ENCODE peak calls at places on chromosomes 7 and 10, in nine cellular contexts. One of them, this sample, is unnamed.

GRCh38 chr10:15419279-15419874 is 48.3 kb upstream of the FAM171A1 start:
- DNase-seq in tibial artery: no peak
- DNase-seq in fibroblast of mammary gland: peak; percentile 45
- DNase-seq in psoas muscle: no peak
- DNase-seq in SK-N-SH: peak; percentile 47
- DNase-seq in fibroblast of the aortic adventitia: peak; percentile 63
- DNase-seq in foreskin fibroblast: peak; percentile 67
- DNase-seq in IMR-90: peak; percentile 42
- DNase-seq in HFF-Myc: no peak
- DNase-seq in this sample: peak; percentile 60

GRCh38 chr10:58152698-58153263 is 114.9 kb downstream of the IPMK start:
- DNase-seq in tibial artery: no peak
- DNase-seq in fibroblast of mammary gland: peak; percentile 75
- DNase-seq in psoas muscle: no peak
- DNase-seq in SK-N-SH: peak; percentile 41
- DNase-seq in fibroblast of the aortic adventitia: peak; percentile 72
- DNase-seq in foreskin fibroblast: peak; percentile 81
- DNase-seq in IMR-90: peak; percentile 53
- DNase-seq in HFF-Myc: peak; percentile 58
- DNase-seq in this sample: peak; percentile 68

GRCh38 chr7:116610721-116611120 is 61.3 kb upstream of the MET start:
- DNase-seq in tibial artery: no peak
- DNase-seq in fibroblast of mammary gland: no peak
- DNase-seq in psoas muscle: no peak
- DNase-seq in SK-N-SH: no peak
- DNase-seq in fibroblast of the aortic adventitia: no peak
- DNase-seq in foreskin fibroblast: no peak
- DNase-seq in IMR-90: no peak
- DNase-seq in HFF-Myc: no peak
- DNase-seq in this sample: no peak

GRCh38 chr10:95355241-95355779 is 64.5 kb upstream of the PDLIM1 start:
- DNase-seq in tibial artery: no peak
- DNase-seq in fibroblast of mammary gland: no peak
- DNase-seq in psoas muscle: no peak
- DNase-seq in SK-N-SH: no peak
- DNase-seq in fibroblast of the aortic adventitia: peak; percentile 27
- DNase-seq in foreskin fibroblast: no peak
- DNase-seq in IMR-90: no peak
- DNase-seq in HFF-Myc: no peak
- DNase-seq in this sample: no peak

GRCh38 chr7:90599892-90600555 is 3.9 kb downstream of the CDK14 start:
- DNase-seq in tibial artery: no peak
- DNase-seq in fibroblast of mammary gland: peak; percentile 27
- DNase-seq in psoas muscle: no peak
- DNase-seq in SK-N-SH: peak; percentile 62
- DNase-seq in fibroblast of the aortic adventitia: peak; percentile 62
- DNase-seq in foreskin fibroblast: no peak
- DNase-seq in IMR-90: peak; percentile 64
- DNase-seq in HFF-Myc: no peak
- DNase-seq in this sample: no peak

GRCh38 chr7:117019786-117020604 is 66.7 kb downstream of the ST7 start:
- DNase-seq in tibial artery: peak; percentile 73
- DNase-seq in fibroblast of mammary gland: peak; percentile 91
- DNase-seq in psoas muscle: peak; percentile 42
- DNase-seq in SK-N-SH: peak; percentile 78
- DNase-seq in fibroblast of the aortic adventitia: peak; percentile 95
- DNase-seq in foreskin fibroblast: peak; percentile 91
- DNase-seq in IMR-90: peak; percentile 97
- DNase-seq in HFF-Myc: peak; percentile 60
- DNase-seq in this sample: peak; percentile 93

GRCh38 chr10:110007171-110007700 is 548 bp upstream of the ADD3 start:
- DNase-seq in tibial artery: no peak
- DNase-seq in fibroblast of mammary gland: peak; percentile 63
- DNase-seq in psoas muscle: no peak
- DNase-seq in SK-N-SH: no peak
- DNase-seq in fibroblast of the aortic adventitia: no peak
- DNase-seq in foreskin fibroblast: peak; percentile 76
- DNase-seq in IMR-90: peak; percentile 21
- DNase-seq in HFF-Myc: no peak
- DNase-seq in this sample: no peak

GRCh38 chr10:53536322-53536721 is 763.7 kb upstream of the MBL2 start:
- DNase-seq in tibial artery: no peak
- DNase-seq in fibroblast of mammary gland: no peak
- DNase-seq in psoas muscle: no peak
- DNase-seq in SK-N-SH: no peak
- DNase-seq in fibroblast of the aortic adventitia: no peak
- DNase-seq in foreskin fibroblast: no peak
- DNase-seq in IMR-90: peak; percentile 0
- DNase-seq in HFF-Myc: no peak
- DNase-seq in this sample: no peak

GRCh38 chr10:79399242-79399831 is 46.1 kb downstream of the ZCCHC24 start:
- DNase-seq in tibial artery: peak; percentile 96
- DNase-seq in fibroblast of mammary gland: peak; percentile 97
- DNase-seq in psoas muscle: peak; percentile 88
- DNase-seq in SK-N-SH: peak; percentile 77
- DNase-seq in fibroblast of the aortic adventitia: peak; percentile 98
- DNase-seq in foreskin fibroblast: peak; percentile 98
- DNase-seq in IMR-90: peak; percentile 95
- DNase-seq in HFF-Myc: peak; percentile 92
- DNase-seq in this sample: peak; percentile 98

GRCh38 chr7:82818091-82818620 is 344.5 kb downstream of the PCLO start:
- DNase-seq in tibial artery: no peak
- DNase-seq in fibroblast of mammary gland: no peak
- DNase-seq in psoas muscle: no peak
- DNase-seq in SK-N-SH: no peak
- DNase-seq in fibroblast of the aortic adventitia: no peak
- DNase-seq in foreskin fibroblast: no peak
- DNase-seq in IMR-90: no peak
- DNase-seq in HFF-Myc: no peak
- DNase-seq in this sample: no peak

GRCh38 chr7:23472974-23473847 is 2.9 kb upstream of the IGF2BP3 start:
- DNase-seq in tibial artery: no peak
- DNase-seq in fibroblast of mammary gland: no peak
- DNase-seq in psoas muscle: no peak
- DNase-seq in SK-N-SH: peak; percentile 59
- DNase-seq in fibroblast of the aortic adventitia: no peak
- DNase-seq in foreskin fibroblast: peak; percentile 38
- DNase-seq in IMR-90: no peak
- DNase-seq in HFF-Myc: no peak
- DNase-seq in this sample: peak; percentile 19

GRCh38 chr7:24477807-24478655 is 95.2 kb upstream of the PALS2 start:
- DNase-seq in tibial artery: peak; percentile 76
- DNase-seq in fibroblast of mammary gland: peak; percentile 89
- DNase-seq in psoas muscle: peak; percentile 20
- DNase-seq in SK-N-SH: no peak
- DNase-seq in fibroblast of the aortic adventitia: peak; percentile 90
- DNase-seq in foreskin fibroblast: peak; percentile 88
- DNase-seq in IMR-90: peak; percentile 90
- DNase-seq in HFF-Myc: peak; percentile 31
- DNase-seq in this sample: peak; percentile 95

GRCh38 chr7:42914009-42914725 is 2.3 kb upstream of the C7orf25 start:
- DNase-seq in tibial artery: no peak
- DNase-seq in fibroblast of mammary gland: peak; percentile 70
- DNase-seq in psoas muscle: no peak
- DNase-seq in SK-N-SH: no peak
- DNase-seq in fibroblast of the aortic adventitia: peak; percentile 87
- DNase-seq in foreskin fibroblast: peak; percentile 48
- DNase-seq in IMR-90: peak; percentile 54
- DNase-seq in HFF-Myc: no peak
- DNase-seq in this sample: peak; percentile 2

GRCh38 chr10:73899401-73899780 is 11.5 kb upstream of the PLAU start:
- DNase-seq in tibial artery: no peak
- DNase-seq in fibroblast of mammary gland: peak; percentile 92
- DNase-seq in psoas muscle: no peak
- DNase-seq in SK-N-SH: no peak
- DNase-seq in fibroblast of the aortic adventitia: peak; percentile 84
- DNase-seq in foreskin fibroblast: peak; percentile 94
- DNase-seq in IMR-90: peak; percentile 97
- DNase-seq in HFF-Myc: peak; percentile 89
- DNase-seq in this sample: peak; percentile 94

GRCh38 chr7:82131224-82131623 is 312.4 kb downstream of the CACNA2D1 start:
- DNase-seq in tibial artery: no peak
- DNase-seq in fibroblast of mammary gland: peak; percentile 29
- DNase-seq in psoas muscle: no peak
- DNase-seq in SK-N-SH: no peak
- DNase-seq in fibroblast of the aortic adventitia: no peak
- DNase-seq in foreskin fibroblast: peak; percentile 56
- DNase-seq in IMR-90: peak; percentile 2
- DNase-seq in HFF-Myc: peak; percentile 6
- DNase-seq in this sample: no peak

GRCh38 chr7:5270788-5271187 is 12.0 kb upstream of the SLC29A4 start:
- DNase-seq in tibial artery: no peak
- DNase-seq in fibroblast of mammary gland: no peak
- DNase-seq in psoas muscle: no peak
- DNase-seq in SK-N-SH: no peak
- DNase-seq in fibroblast of the aortic adventitia: no peak
- DNase-seq in foreskin fibroblast: no peak
- DNase-seq in IMR-90: no peak
- DNase-seq in HFF-Myc: no peak
- DNase-seq in this sample: no peak

GRCh38 chr10:61452229-61452651 is 941 bp downstream of the TMEM26 start:
- DNase-seq in tibial artery: no peak
- DNase-seq in fibroblast of mammary gland: peak; percentile 15
- DNase-seq in psoas muscle: no peak
- DNase-seq in SK-N-SH: peak; percentile 50
- DNase-seq in fibroblast of the aortic adventitia: no peak
- DNase-seq in foreskin fibroblast: peak; percentile 31
- DNase-seq in IMR-90: no peak
- DNase-seq in HFF-Myc: no peak
- DNase-seq in this sample: no peak
- H3K4me3 ChIP-seq in tibial artery: peak overlapping the region; percentile 47
- H3K4me3 ChIP-seq in fibroblast of mammary gland: peak overlapping the region; percentile 62
- H3K4me3 ChIP-seq in psoas muscle: peak overlapping the region; percentile 65
- H3K4me3 ChIP-seq in SK-N-SH: peak overlapping the region; percentile 66
- H3K4me3 ChIP-seq in fibroblast of the aortic adventitia: peak overlapping the region; percentile 79
- H3K4me3 ChIP-seq in foreskin fibroblast: peak overlapping the region; percentile 84
- H3K4me3 ChIP-seq in IMR-90: peak overlapping the region; percentile 65
- H3K4me3 ChIP-seq in HFF-Myc: peak overlapping the region; percentile 73
- H3K4me3 ChIP-seq in this sample: peak overlapping the region; percentile 58

DNA sequence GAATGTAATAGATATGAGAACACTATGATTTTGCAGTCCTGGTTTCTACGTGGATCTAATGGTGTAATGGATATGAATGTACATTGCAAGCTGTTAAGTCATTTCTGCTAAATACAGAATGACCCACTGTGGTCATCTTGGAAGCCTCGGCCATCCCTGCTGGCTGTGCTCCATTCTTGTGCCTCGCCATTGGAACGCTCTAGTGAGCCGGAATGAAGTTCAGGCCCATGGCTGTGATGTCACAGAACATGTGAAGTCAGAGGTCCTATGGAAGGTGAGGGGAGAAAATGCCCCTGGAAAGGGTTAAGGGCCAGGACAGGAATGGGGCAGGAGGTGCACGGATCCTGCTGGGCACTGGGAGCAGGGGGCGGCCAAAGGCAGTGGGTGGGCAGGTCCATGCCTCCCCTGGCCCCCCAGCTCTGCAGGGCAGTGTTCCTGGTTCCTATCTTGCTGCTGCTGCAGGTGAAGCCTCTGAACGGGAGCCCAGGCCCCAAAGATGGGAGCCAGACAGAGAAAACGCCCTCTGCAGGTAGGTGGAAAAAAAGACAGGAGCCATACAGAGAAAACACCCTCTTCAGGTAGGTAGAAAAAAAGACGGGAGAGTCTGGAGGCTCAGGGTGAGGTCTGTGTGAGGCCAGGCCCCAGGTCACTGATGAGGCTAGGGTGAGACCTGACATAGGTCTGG is at the start of gene LLCFC1:
- DNase-seq in tibial artery: no peak
- DNase-seq in fibroblast of mammary gland: no peak
- DNase-seq in psoas muscle: no peak
- DNase-seq in SK-N-SH: peak; percentile 33
- DNase-seq in fibroblast of the aortic adventitia: no peak
- DNase-seq in foreskin fibroblast: no peak
- DNase-seq in IMR-90: no peak
- DNase-seq in HFF-Myc: no peak
- DNase-seq in this sample: no peak
- TF ChIP-seq CTCF in tibial artery: no peak
- TF ChIP-seq CTCF in fibroblast of mammary gland: no peak
- TF ChIP-seq CTCF in psoas muscle: no peak
- TF ChIP-seq CTCF in SK-N-SH: peak; percentile 33
- TF ChIP-seq CTCF in fibroblast of the aortic adventitia: no peak
- TF ChIP-seq CTCF in foreskin fibroblast: no peak
- TF ChIP-seq CTCF in IMR-90: no peak
- TF ChIP-seq CTCF in HFF-Myc: peak; percentile 26
- TF ChIP-seq CTCF in this sample: no peak

DNA sequence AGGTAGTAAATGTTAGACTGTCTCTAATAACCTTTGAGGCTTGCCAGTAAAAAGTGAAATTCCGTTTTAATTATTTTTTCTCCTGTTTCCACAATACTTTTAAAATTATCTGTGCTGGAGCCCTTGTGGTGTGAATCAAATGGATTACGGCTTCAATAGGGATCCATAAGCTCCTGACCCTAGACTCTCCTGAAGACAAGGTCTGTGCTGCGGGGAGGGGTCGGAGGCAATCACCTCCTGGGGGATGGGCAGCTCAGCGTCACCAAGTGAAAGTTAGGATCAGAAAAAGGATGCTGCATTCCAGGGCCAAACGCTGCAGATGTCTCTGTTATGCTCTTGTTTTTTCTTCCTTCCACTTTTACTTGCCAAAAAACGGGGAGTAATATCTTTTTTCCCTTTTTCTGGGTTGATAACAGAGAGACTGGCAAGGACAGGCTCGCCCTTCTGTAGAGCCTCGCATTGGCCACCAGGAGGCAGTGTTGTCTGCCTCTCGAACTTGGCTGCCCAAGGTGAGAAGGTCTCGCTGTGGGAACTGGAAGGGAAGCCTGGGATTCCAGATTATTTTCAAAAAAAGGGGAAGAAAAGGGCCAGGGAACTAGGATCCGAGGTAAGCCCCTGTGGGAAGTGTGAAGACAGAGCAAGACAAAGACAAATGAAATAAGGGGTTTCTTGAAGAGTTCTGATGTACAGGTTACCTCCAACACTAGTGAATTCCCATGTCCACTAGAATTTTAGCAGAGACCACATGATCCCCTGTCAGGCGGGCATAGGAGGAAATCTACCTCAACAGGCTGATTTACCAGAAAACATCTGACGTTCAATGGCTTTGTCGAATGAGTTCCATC is 621.9 kb downstream of the ACTR3B start:
- DNase-seq in tibial artery: no peak
- DNase-seq in fibroblast of mammary gland: no peak
- DNase-seq in psoas muscle: no peak
- DNase-seq in SK-N-SH: peak; percentile 60
- DNase-seq in fibroblast of the aortic adventitia: no peak
- DNase-seq in foreskin fibroblast: no peak
- DNase-seq in IMR-90: no peak
- DNase-seq in HFF-Myc: no peak
- DNase-seq in this sample: no peak
- H3K4me3 ChIP-seq in tibial artery: no peak overlapping the region
- H3K4me3 ChIP-seq in fibroblast of mammary gland: no peak overlapping the region
- H3K4me3 ChIP-seq in psoas muscle: no peak overlapping the region
- H3K4me3 ChIP-seq in SK-N-SH: no peak overlapping the region
- H3K4me3 ChIP-seq in fibroblast of the aortic adventitia: no peak overlapping the region
- H3K4me3 ChIP-seq in foreskin fibroblast: no peak overlapping the region
- H3K4me3 ChIP-seq in IMR-90: no peak overlapping the region
- H3K4me3 ChIP-seq in HFF-Myc: no peak overlapping the region
- H3K4me3 ChIP-seq in this sample: no peak overlapping the region

DNA sequence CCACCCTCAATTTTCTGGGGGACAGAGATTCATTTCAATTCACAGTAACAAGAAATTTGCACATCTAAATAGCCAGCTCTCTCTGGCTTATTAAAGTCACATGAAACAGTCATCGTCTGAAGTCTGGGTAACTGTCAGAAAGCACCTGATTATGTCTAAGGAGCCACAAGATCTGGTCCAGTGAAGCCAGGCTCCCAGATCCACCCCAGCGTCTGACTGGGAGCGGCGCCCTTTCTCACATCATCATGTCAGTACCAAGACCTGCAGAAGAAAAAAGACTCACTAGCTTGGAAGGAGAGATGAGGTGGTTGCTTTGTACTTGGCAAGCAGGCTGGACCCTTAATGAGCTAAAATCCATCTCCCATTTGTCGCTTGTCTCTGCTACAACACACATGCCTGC is 58.5 kb downstream of the VOPP1 start:
- DNase-seq in tibial artery: no peak
- DNase-seq in fibroblast of mammary gland: no peak
- DNase-seq in psoas muscle: no peak
- DNase-seq in SK-N-SH: no peak
- DNase-seq in fibroblast of the aortic adventitia: no peak
- DNase-seq in foreskin fibroblast: no peak
- DNase-seq in IMR-90: no peak
- DNase-seq in HFF-Myc: no peak
- DNase-seq in this sample: no peak
- TF ChIP-seq CTCF in tibial artery: no peak
- TF ChIP-seq CTCF in fibroblast of mammary gland: no peak
- TF ChIP-seq CTCF in psoas muscle: no peak
- TF ChIP-seq CTCF in SK-N-SH: no peak
- TF ChIP-seq CTCF in fibroblast of the aortic adventitia: no peak
- TF ChIP-seq CTCF in foreskin fibroblast: no peak
- TF ChIP-seq CTCF in IMR-90: no peak
- TF ChIP-seq CTCF in HFF-Myc: no peak
- TF ChIP-seq CTCF in this sample: no peak